ENCODE peak calls at places on chromosomes 6 and 20, in six cellular contexts. C, E, P, Q, M and L are unnamed samples.

GRCh38 chr6:53378208-53378607 is 29.5 kb upstream of the ELOVL5 start:
- DNase-seq in C (no peak), E (no peak), P (no peak), Q (no peak), M (no peak), L (no peak)

GRCh38 chr20:17659801-17660200 is 22.2 kb downstream of the RRBP1 start:
- DNase-seq in C (no peak), E (no peak), P (no peak), Q (no peak), M (no peak), L (no peak)

GRCh38 chr6:114390176-114390575 is 47.4 kb upstream of the HS3ST5 start:
- DNase-seq in C (no peak), E (no peak), P (no peak), Q (no peak), M (no peak), L (no peak)

GRCh38 chr6:3510617-3511016 is 53.8 kb upstream of the SLC22A23 start:
- DNase-seq in C (no peak), E (no peak), P (no peak), Q (no peak), M (no peak), L (no peak)

GRCh38 chr6:112189494-112189893 is 64.9 kb downstream of the LAMA4 start:
- DNase-seq in C (no peak), E (no peak), P (no peak), Q (no peak), M (no peak), L (no peak)

GRCh38 chr6:37126961-37127360 is 43.0 kb upstream of the PIM1 start:
- DNase-seq in C (no peak), E (no peak), P (no peak), Q (no peak), M (no peak), L (no peak)

GRCh38 chr6:66173587-66173986 is 466.6 kb upstream of the EYS start:
- DNase-seq in C (no peak), E (no peak), P (no peak), Q (no peak), M (no peak), L (no peak)

GRCh38 chr6:125913864-125914351 is 42.7 kb upstream of the HINT3 start:
- DNase-seq in C (peak; percentile 90), E (peak; percentile 79), P (no peak), Q (no peak), M (peak; percentile 86), L (no peak)

GRCh38 chr20:36199293-36200257 is 36.7 kb upstream of the AAR2 start:
- DNase-seq in C (peak; percentile 86), E (peak; percentile 85), P (peak; percentile 73), Q (peak; percentile 77), M (peak; percentile 84), L (peak; percentile 62)

GRCh38 chr20:36202891-36203338 is 33.4 kb upstream of the AAR2 start:
- DNase-seq in C (peak; percentile 66), E (peak; percentile 70), P (peak; percentile 81), Q (peak; percentile 79), M (peak; percentile 25), L (peak; percentile 69)

GRCh38 chr20:36205026-36205425 is 31.3 kb upstream of the AAR2 start:
- DNase-seq in C (no peak), E (no peak), P (no peak), Q (no peak), M (no peak), L (no peak)

GRCh38 chr20:36203861-36204260 is 32.4 kb upstream of the AAR2 start:
- DNase-seq in C (no peak), E (no peak), P (no peak), Q (no peak), M (no peak), L (no peak)

GRCh38 chr20:36201198-36201597 is 35.1 kb upstream of the AAR2 start:
- DNase-seq in C (no peak), E (no peak), P (no peak), Q (no peak), M (no peak), L (no peak)
- H3K27me3 ChIP-seq in C (no peaks in the 10 kb centered on the region), E (no peaks in the 10 kb centered on the region), P (no peaks in the 10 kb centered on the region), Q (no peaks in the 10 kb centered on the region), M (no peaks in the 10 kb centered on the region), L (no peaks in the 10 kb centered on the region)

GRCh38 chr20:63051186-63051860 is 44.6 kb upstream of the BHLHE23 start:
- DNase-seq in C (no peak), E (no peak), P (no peak), Q (peak; percentile 3), M (no peak), L (no peak)

GRCh38 chr20:63050406-63050805 is 43.6 kb upstream of the BHLHE23 start:
- DNase-seq in C (no peak), E (no peak), P (no peak), Q (peak; percentile 10), M (no peak), L (no peak)

GRCh38 chr20:63053430-63054102 is 46.8 kb upstream of the BHLHE23 start:
- DNase-seq in C (no peak), E (no peak), P (no peak), Q (peak; percentile 29), M (no peak), L (no peak)

GRCh38 chr20:63052571-63053429 is 46.0 kb upstream of the BHLHE23 start:
- DNase-seq in C (no peak), E (no peak), P (no peak), Q (peak; percentile 18), M (no peak), L (no peak)

DNA sequence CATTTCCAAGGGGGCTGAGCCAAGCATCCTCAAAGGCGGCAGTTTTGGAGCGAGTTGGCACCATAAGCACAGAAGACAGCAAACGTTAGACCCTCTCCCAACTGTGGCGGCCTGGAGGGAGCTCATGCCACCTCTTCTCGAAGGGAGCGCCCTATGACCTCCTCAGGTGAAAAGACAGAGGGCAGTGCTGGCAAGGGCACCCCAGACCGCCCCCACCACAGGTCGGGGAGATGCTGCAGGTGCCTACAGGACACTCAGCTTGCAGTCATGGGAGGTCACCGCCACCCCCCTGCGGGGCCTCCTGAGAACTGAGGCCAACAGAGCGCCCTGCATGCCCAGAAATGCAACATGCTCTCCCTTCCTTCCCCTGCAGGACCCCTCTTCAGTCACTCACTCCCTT is 45.1 kb upstream of the BHLHE23 start:
- DNase-seq in C (no peak), E (no peak), P (no peak), Q (peak; percentile 28), M (no peak), L (no peak)
- H3K27me3 ChIP-seq in C (peaks cover 9% of the 10 kb centered on the region), E (no peaks in the 10 kb centered on the region), P (no peaks in the 10 kb centered on the region), Q (peaks cover 31% of the 10 kb centered on the region), M (peaks cover 8% of the 10 kb centered on the region), L (no peaks in the 10 kb centered on the region)

GRCh38 chr20:62549499-62550086 is 73.8 kb upstream of the GATA5 start:
- DNase-seq in C (no peak), E (no peak), P (no peak), Q (no peak), M (no peak), L (no peak)

GRCh38 chr20:62547364-62547763 is 71.6 kb upstream of the GATA5 start:
- DNase-seq in C (no peak), E (no peak), P (no peak), Q (no peak), M (no peak), L (no peak)

GRCh38 chr20:62550087-62550565 is 74.3 kb upstream of the GATA5 start:
- DNase-seq in C (no peak), E (no peak), P (no peak), Q (no peak), M (no peak), L (no peak)

GRCh38 chr20:62549029-62549428 is 73.2 kb upstream of the GATA5 start:
- DNase-seq in C (no peak), E (no peak), P (no peak), Q (no peak), M (no peak), L (no peak)

DNA sequence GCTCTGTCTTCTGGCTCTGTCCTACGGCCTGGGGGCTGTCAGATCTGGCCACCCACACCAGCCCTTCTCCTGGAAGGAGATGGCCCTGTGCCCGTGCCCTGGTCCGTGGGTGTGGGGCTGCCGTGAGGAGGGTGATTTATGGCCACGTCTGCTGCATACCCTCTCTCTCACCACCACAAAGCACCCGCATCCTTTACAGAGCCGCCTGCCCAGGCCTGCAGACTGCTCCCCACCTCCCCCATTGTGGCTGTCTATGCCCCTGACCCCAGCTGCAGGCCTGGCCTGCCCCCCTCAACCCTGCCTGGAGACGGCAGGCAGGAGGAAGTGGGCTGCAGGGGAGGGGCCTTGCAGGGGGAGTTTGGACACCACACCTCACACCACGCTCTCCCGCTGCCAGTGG is 72.7 kb upstream of the GATA5 start:
- DNase-seq in C (no peak), E (no peak), P (no peak), Q (no peak), M (no peak), L (no peak)
- H3K27me3 ChIP-seq in C (no peaks in the 10 kb centered on the region), E (peaks cover 32% of the 10 kb centered on the region), P (no peaks in the 10 kb centered on the region), Q (peaks cover 63% of the 10 kb centered on the region), M (peaks cover 36% of the 10 kb centered on the region), L (no peaks in the 10 kb centered on the region)

DNA sequence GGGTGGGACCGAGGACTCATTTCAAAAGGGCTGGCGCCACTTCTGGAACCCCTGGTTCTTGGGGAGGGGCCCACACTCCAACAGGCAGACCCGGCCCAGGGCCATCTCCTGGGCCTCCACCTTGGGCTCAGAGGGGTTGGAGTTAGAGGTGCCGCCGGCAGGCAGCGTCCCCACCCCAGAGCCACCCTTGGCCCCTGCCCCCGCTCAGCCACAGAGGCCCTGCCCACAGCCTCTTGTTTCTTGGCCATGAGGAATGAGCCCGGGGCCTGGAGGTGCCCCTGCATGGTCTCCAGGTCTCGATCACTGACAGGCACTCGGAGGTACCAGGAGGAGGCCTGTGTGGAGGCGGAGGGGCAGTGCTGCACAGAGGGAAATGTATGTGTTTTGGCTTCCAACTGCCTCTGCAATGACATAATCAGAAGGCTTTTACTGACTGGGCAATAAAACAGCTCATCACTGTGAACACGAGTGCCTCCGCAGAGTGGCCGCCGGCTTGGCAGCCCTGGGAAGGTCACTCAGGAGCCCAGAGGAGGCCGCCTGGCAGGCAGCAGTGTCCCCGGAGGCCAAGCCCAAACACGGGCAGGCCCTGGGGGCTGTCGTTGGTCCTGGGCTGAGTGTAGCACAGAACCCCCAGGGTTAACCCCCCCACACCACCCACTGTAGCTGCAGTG is 61.1 kb upstream of the GATA5 start:
- DNase-seq in C (no peak), E (no peak), P (no peak), Q (no peak), M (no peak), L (no peak)
- H3K27me3 ChIP-seq in C (no peaks in the 10 kb centered on the region), E (no peaks in the 10 kb centered on the region), P (no peaks in the 10 kb centered on the region), Q (peaks cover 31% of the 10 kb centered on the region), M (no peaks in the 10 kb centered on the region), L (no peaks in the 10 kb centered on the region)

GRCh38 chr20:41475507-41475906 is 108.9 kb upstream of the EMILIN3 start:
- DNase-seq in C (peak; percentile 34), E (no peak), P (no peak), Q (no peak), M (no peak), L (no peak)
- H3K27me3 ChIP-seq in C (no peaks in the 10 kb centered on the region), E (no peaks in the 10 kb centered on the region), P (no peaks in the 10 kb centered on the region), Q (no peaks in the 10 kb centered on the region), M (no peaks in the 10 kb centered on the region), L (no peaks in the 10 kb centered on the region)

GRCh38 chr6:110816677-110817076 is 1.4 kb upstream of the CDK19 start:
- DNase-seq in C (no peak), E (no peak), P (no peak), Q (no peak), M (no peak), L (no peak)

GRCh38 chr6:110813813-110814487 is 1.3 kb downstream of the CDK19 start:
- DNase-seq in C (no peak), E (peak; percentile 40), P (no peak), Q (no peak), M (no peak), L (no peak)

GRCh38 chr6:110816110-110816409 is 791 bp upstream of the CDK19 start:
- DNase-seq in C (no peak), E (no peak), P (no peak), Q (no peak), M (no peak), L (no peak)

GRCh38 chr6:110814488-110815259 is 595 bp downstream of the CDK19 start:
- DNase-seq in C (peak; percentile 58), E (peak; percentile 57), P (peak; percentile 77), Q (peak; percentile 80), M (peak; percentile 49), L (peak; percentile 46)

GRCh38 chr6:110815260-110816109 is at the start of gene CDK19:
- DNase-seq in C (peak; percentile 99), E (peak; percentile 98), P (peak; percentile 97), Q (peak; percentile 100), M (peak; percentile 99), L (peak; percentile 99)
- H3K27me3 ChIP-seq in C (no peaks in the 10 kb centered on the region), E (no peaks in the 10 kb centered on the region), P (no peaks in the 10 kb centered on the region), Q (no peaks in the 10 kb centered on the region), M (no peaks in the 10 kb centered on the region), L (no peaks in the 10 kb centered on the region)